ENCODE peak calls at places on chromosomes 7 and 10, in five cellular contexts. N, I, F, Q and U are unnamed samples.

GRCh38 chr7:25954395-25954794 is 197.6 kb upstream of the NFE2L3 start:
- DNase-seq in N (no peak), I (no peak), F (no peak), Q (no peak), U (no peak)

GRCh38 chr10:51001587-51001986 is 72.7 kb upstream of the PRKG1 start:
- DNase-seq in N (no peak), I (peak), F (no peak), Q (no peak), U (peak)

GRCh38 chr10:73591935-73592699 is 975 bp upstream of the USP54 start:
- DNase-seq in N (peak), I (no peak), F (peak), Q (peak), U (peak)

GRCh38 chr7:15891151-15891842 is 204.8 kb upstream of the MEOX2 start:
- DNase-seq in N (peak), I (peak), F (no peak), Q (no peak), U (peak)

GRCh38 chr7:64180989-64181388 is 26.0 kb upstream of the ZNF735 start:
- DNase-seq in N (no peak), I (no peak), F (no peak), Q (no peak), U (no peak)

GRCh38 chr7:2042650-2043049 is 190.1 kb downstream of the MAD1L1 start:
- DNase-seq in N (no peak), I (no peak), F (no peak), Q (no peak), U (no peak)

GRCh38 chr7:35035511-35035921 is 1.8 kb downstream of the DPY19L1 start:
- DNase-seq in N (peak), I (peak), F (no peak), Q (peak), U (peak)

GRCh38 chr7:27873981-27874957 is 134.3 kb downstream of the TAX1BP1 start:
- DNase-seq in N (peak), I (peak), F (no peak), Q (no peak), U (peak)

DNA sequence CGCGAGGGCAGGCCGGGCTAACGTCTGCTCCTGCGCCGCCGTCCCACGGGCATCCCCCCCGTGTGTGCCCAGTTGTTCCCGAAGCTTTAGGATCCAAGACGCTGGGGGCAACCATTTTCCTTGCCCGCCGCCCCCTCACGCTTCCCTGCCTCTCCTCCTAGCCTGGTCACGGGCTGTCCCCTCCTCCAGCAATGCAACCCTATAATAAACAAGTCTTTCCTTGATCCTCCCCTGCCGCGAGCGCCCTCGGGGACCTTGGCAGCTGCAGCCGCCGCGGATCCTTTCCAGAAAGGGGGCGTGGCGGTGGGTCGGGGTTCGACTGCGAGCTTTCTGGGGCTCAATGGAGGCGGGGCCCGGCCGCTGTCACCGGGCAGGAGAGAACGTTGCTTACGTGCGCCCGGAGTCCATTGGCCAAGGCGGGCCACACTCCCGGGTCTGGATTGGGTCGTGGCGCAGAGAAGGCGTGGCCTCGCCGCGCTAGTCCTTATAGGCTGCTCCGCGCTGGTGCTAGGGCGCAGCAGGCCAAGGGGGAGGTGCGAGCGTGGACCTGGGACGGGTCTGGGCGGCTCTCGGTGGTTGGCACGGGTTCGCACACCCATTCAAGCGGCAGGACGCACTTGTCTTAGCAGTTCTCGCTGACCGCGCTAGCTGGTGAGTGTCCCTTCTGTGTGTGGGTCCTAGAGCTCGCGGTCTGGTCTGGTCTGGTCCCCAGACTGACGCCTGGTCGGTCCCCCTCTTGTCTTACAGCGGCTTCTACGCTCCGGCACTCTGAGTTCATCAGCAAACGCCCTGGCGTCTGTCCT is at the start of gene DDIT4:
- DNase-seq in N (peak), I (peak), F (peak), Q (peak), U (peak)
- TF ChIP-seq CTCF in N (no peak), I (no peak), F (no peak), Q (no peak), U (no peak)

DNA sequence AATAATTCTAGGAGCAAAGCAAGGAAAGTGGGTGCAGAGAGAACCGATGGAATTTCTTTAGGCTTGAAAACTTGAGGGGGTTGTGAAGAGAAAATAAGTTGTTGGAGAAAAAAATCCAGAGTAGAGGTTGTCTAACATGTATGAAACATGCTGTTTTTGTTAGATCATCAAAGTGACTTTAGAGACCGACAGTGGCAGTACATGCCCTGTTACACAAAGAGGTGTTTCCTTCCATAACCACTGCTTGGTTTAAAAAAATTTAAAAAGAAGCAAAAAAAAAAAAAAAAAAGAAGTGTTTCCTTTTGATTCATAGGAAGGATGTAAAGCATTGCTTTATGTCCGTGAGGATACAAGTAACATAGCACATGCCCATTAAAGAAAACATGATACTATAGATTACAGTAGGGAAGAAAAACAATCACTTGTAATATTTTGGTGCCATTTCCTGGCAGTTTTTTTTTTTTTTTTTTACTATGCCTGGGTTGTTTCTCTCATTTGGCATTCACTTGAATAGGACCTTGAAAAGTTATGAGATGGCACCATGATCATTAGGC is 6.1 kb downstream of the ENTPD1 start:
- DNase-seq in N (no peak), I (peak), F (no peak), Q (no peak), U (no peak)
- TF ChIP-seq CTCF in N (no peak), I (no peak), F (no peak), Q (no peak), U (no peak)

GRCh38 chr7:137789215-137789899 is 57.4 kb downstream of the DGKI start:
- DNase-seq in N (no peak), I (no peak), F (no peak), Q (no peak), U (no peak)

GRCh38 chr7:137791947-137792346 is 54.8 kb downstream of the DGKI start:
- DNase-seq in N (no peak), I (no peak), F (no peak), Q (no peak), U (no peak)

GRCh38 chr7:137790828-137791227 is 55.9 kb downstream of the DGKI start:
- DNase-seq in N (no peak), I (no peak), F (no peak), Q (no peak), U (no peak)
- TF ChIP-seq CTCF in N (no peak), I (no peak), F (no peak), Q (no peak), U (no peak)

GRCh38 chr10:58735087-58735486 is 222.4 kb downstream of the BICC1 start:
- DNase-seq in N (no peak), I (no peak), F (no peak), Q (no peak), U (no peak)

GRCh38 chr10:58741673-58742072 is 229.0 kb downstream of the BICC1 start:
- DNase-seq in N (no peak), I (no peak), F (no peak), Q (no peak), U (no peak)

GRCh38 chr10:58743466-58744115 is 230.9 kb downstream of the BICC1 start:
- DNase-seq in N (peak), I (no peak), F (no peak), Q (no peak), U (peak)

GRCh38 chr10:58742141-58742540 is 229.5 kb downstream of the BICC1 start:
- DNase-seq in N (no peak), I (no peak), F (no peak), Q (no peak), U (no peak)

DNA sequence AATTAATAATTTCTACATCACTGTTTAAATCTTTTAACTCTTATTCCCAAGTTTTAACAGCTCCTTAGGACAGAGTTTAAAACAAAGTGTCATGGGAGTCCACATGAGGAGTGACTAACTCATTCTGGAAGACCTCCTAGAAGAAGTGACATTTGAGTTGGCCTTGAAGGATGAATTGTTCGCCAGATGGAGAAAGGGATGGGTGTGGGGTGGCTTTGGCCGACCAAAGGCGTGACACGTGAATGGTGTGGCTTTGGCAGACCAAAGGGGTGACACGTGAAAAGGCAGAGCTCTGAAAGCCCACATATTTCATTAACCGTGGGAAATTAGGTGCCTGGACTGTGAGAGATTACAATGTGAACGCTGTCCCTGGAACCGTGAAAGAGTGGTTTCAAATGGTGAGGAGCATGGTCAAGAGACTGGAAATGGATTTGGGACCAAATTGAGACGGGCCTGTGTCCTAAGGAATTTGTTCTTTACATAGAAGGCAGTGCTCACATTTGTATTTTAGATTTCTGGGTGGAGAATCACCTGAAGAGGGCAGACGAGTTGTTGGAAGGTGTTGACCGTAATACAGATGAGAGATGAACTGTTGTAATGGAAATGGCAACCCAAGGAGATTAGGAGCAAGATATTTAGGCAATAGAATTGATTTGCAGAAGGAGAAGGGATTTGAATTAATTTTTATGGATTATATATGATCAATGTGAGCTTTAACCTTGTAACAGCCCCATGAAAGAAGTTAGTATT is 228.1 kb downstream of the BICC1 start:
- DNase-seq in N (no peak), I (no peak), F (no peak), Q (no peak), U (no peak)
- TF ChIP-seq CTCF in N (no peak), I (no peak), F (no peak), Q (no peak), U (no peak)

DNA sequence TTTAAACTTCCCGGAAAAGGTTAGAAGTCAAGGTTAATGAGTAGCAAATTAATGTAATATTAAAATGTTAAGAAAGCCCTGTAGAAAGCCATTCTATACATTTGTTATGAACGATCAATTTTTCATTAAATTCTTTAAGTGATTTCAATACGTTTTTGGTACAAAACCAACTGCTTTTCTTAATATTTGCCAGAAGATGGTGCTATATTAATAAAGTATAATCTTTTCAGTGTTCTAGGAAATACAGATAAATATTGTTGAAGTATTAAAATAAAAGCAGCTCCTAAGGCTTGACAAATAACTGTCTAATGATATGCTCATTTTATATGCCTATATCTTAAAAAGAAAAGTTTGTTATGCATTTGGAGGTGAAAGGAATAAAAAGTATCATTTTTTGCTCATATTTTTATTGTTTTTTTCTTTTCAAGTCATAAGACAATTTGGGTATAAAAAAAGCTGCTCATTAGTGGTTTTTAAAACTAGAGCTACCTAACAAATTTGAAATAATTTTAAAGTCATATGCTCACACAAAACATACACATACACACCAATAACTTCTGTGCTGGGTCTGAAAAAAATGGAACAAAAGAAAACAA is 130.3 kb upstream of the POT1 start:
- DNase-seq in N (no peak), I (peak), F (no peak), Q (no peak), U (peak)
- TF ChIP-seq CTCF in N (no peak), I (peak), F (no peak), Q (peak), U (peak)

DNA sequence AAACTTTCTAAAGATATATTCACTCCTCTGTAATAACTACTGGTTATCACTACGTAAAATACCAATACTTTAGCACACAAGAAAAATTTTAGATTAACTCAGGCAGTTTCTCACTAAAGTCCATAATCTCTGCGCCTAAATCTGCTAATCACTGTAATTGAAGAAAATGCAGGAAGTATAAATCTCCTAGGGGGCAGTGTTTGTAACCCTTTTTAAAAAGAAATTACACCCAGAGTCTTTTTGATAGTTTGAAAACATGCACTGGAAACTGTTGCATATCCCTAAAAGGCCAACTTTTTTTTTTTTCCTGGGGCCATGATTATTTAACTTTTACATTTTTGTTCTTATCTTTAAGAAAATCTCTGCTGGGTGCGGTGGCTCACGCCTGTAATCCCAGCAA is 209.6 kb downstream of the KIAA1217 start:
- DNase-seq in N (no peak), I (no peak), F (no peak), Q (no peak), U (no peak)
- TF ChIP-seq CTCF in N (peak), I (no peak), F (no peak), Q (peak), U (peak)

GRCh38 chr10:120217736-120218135 is 239.3 kb upstream of the PLPP4 start:
- DNase-seq in N (no peak), I (no peak), F (no peak), Q (no peak), U (no peak)

DNA sequence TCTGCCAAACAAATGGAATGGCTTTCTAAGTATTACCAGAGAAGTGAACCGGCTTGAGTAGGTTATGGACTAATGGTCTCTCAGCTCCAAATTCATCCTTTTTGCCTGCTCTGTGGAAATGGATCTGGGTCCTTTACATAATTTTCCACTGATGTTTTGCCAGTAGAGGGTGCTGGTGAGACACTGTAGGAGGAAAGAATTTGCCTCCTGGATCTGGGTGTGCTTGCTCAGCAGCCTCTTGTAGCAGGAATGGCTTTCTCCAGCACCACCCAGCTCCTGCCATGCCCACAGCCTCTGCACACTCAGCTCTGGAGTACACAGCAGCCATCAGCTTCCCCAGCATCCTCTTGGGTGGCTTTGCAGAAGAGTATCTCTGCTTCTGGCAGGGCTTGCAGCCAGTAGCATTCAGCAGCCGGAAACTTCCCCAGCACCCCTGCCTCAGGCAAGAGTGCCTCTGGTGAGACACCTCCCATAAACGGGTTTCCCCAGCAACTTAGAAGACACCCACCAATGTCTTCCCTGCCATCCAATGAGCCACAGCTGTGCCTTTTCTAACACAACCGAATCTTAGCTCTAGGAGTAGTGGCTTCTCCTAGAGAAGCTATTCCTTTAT is 235.0 kb upstream of the PLPP4 start:
- DNase-seq in N (peak), I (peak), F (no peak), Q (peak), U (peak)
- TF ChIP-seq CTCF in N (peak), I (peak), F (no peak), Q (peak), U (peak)

GRCh38 chr7:90266808-90267207 is 21.8 kb downstream of the CFAP69 start:
- DNase-seq in N (peak), I (peak), F (no peak), Q (no peak), U (no peak)

GRCh38 chr7:90267263-90267858 is 22.4 kb downstream of the CFAP69 start:
- DNase-seq in N (no peak), I (no peak), F (no peak), Q (no peak), U (no peak)

GRCh38 chr7:90261441-90261840 is 16.5 kb downstream of the CFAP69 start:
- DNase-seq in N (no peak), I (no peak), F (no peak), Q (no peak), U (no peak)

GRCh38 chr7:90256778-90257177 is 11.8 kb downstream of the CFAP69 start:
- DNase-seq in N (no peak), I (no peak), F (no peak), Q (no peak), U (no peak)

DNA sequence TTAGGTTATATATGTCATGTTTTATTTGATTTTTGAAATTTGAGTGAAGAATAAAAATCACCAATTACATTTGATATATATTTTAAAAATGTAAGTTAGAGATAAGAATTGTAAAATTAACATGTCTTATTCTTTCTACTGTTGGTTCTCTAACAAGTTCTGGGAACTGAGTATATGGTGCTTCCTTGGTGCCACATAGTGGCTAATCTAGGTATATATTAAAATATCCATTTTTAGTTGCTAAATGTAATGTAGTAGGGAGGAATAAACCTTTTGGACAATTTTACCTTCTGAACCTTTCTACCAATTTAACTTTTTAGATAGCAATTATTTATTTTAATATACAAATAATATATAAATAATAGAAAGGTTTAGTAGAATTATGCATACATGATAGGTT is 17.5 kb downstream of the CFAP69 start:
- DNase-seq in N (no peak), I (peak), F (no peak), Q (peak), U (peak)
- TF ChIP-seq CTCF in N (peak), I (peak), F (peak), Q (peak), U (peak)